ENCODE peak calls at places on chromosomes 12 and 14, in five cellular contexts. I is breast epithelium, O is left ventricle myocardium inferior, V is A673, H is thoracic aorta. T is an unnamed sample. For H3K27me3, the result is how much of the 10 kb centered on the place peaks cover.

GRCh38 chr14:29558516-29558915 is 369.1 kb downstream of the PRKD1 start:
- DNase-seq in I (no peak), O (no peak), V (no peak), H (no peak), T (no peak)

GRCh38 chr12:51326762-51327439 is 2.9 kb upstream of the BIN2 start:
- DNase-seq in I (no peak), O (no peak), V (peak), H (no peak), T (no peak)

GRCh38 chr12:89825591-89826449 is 117.2 kb upstream of the ATP2B1 start:
- DNase-seq in I (no peak), O (no peak), V (peak), H (no peak), T (no peak)

GRCh38 chr12:53729659-53730058 is 2.4 kb upstream of the CALCOCO1 start:
- DNase-seq in I (no peak), O (no peak), V (no peak), H (no peak), T (no peak)

GRCh38 chr12:24573621-24574020 is 375.3 kb downstream of the BCAT1 start:
- DNase-seq in I (no peak), O (no peak), V (no peak), H (no peak), T (no peak)

GRCh38 chr12:45342171-45342570 is 126.3 kb downstream of the ANO6 start:
- DNase-seq in I (no peak), O (no peak), V (no peak), H (no peak), T (no peak)

GRCh38 chr14:96261772-96262485 is 5.9 kb downstream of the BDKRB1 start:
- DNase-seq in I (no peak), O (no peak), V (no peak), H (no peak), T (no peak)

GRCh38 chr14:28785096-28785952 is 18.7 kb downstream of the FOXG1 start:
- DNase-seq in I (no peak), O (no peak), V (peak), H (no peak), T (no peak)

GRCh38 chr12:94100254-94100653 is 48.1 kb upstream of the PLXNC1 start:
- DNase-seq in I (no peak), O (no peak), V (no peak), H (no peak), T (no peak)

GRCh38 chr12:47811070-47811391 is 8.7 kb downstream of the HDAC7 start:
- DNase-seq in I (no peak), O (no peak), V (peak), H (no peak), T (no peak)

GRCh38 chr12:20524113-20524512 is 155.8 kb downstream of the PDE3A start:
- DNase-seq in I (no peak), O (no peak), V (no peak), H (no peak), T (no peak)

GRCh38 chr12:58117667-58118066 is 176.3 kb downstream of the ATP23 start:
- DNase-seq in I (no peak), O (no peak), V (no peak), H (no peak), T (no peak)

GRCh38 chr12:39878753-39879152 is 227.1 kb downstream of the SLC2A13 start:
- DNase-seq in I (no peak), O (no peak), V (no peak), H (no peak), T (no peak)

GRCh38 chr12:31370645-31371620 is 45.0 kb upstream of the SINHCAF start:
- DNase-seq in I (no peak), O (no peak), V (no peak), H (no peak), T (no peak)

GRCh38 chr14:67514650-67515385 is 18.3 kb upstream of the PLEKHH1 start:
- DNase-seq in I (no peak), O (peak), V (peak), H (no peak), T (no peak)

GRCh38 chr14:54758041-54758440 is 144.6 kb downstream of the GCH1 start:
- DNase-seq in I (no peak), O (no peak), V (no peak), H (no peak), T (no peak)

GRCh38 chr14:58598028-58598850 is 39.5 kb upstream of the DACT1 start:
- DNase-seq in I (no peak), O (no peak), V (no peak), H (no peak), T (no peak)

GRCh38 chr14:104230119-104230885 is 91.9 kb downstream of the KIF26A start:
- DNase-seq in I (no peak), O (no peak), V (no peak), H (no peak), T (no peak)

GRCh38 chr12:94831081-94831747 is 172.3 kb downstream of the NDUFA12 start:
- DNase-seq in I (no peak), O (no peak), V (no peak), H (no peak), T (no peak)

GRCh38 chr14:74571901-74572828 is 39.9 kb downstream of the LTBP2 start:
- DNase-seq in I (no peak), O (no peak), V (peak), H (no peak), T (peak)

GRCh38 chr12:76144253-76144564 is 59.7 kb upstream of the NAP1L1 start:
- DNase-seq in I (no peak), O (no peak), V (peak), H (no peak), T (no peak)

GRCh38 chr14:34211732-34212131 is 250.3 kb downstream of the SPTSSA start:
- DNase-seq in I (no peak), O (no peak), V (peak), H (no peak), T (peak)

GRCh38 chr12:91778938-91779400 is 366.7 kb downstream of the BTG1 start:
- DNase-seq in I (no peak), O (no peak), V (peak), H (peak), T (peak)

GRCh38 chr14:100147181-100147631 is 12.2 kb downstream of the DEGS2 start:
- DNase-seq in I (no peak), O (no peak), V (no peak), H (no peak), T (no peak)

GRCh38 chr12:23008613-23009012 is 383.6 kb downstream of the ETNK1 start:
- DNase-seq in I (no peak), O (no peak), V (no peak), H (no peak), T (no peak)

GRCh38 chr12:125070117-125070516 is 4.9 kb downstream of the AACS start:
- DNase-seq in I (no peak), O (no peak), V (no peak), H (no peak), T (no peak)

GRCh38 chr14:76499399-76499798 is 123.5 kb downstream of the ESRRB start:
- DNase-seq in I (no peak), O (no peak), V (no peak), H (no peak), T (no peak)

GRCh38 chr12:22882559-22882958 is 257.6 kb downstream of the ETNK1 start:
- DNase-seq in I (no peak), O (no peak), V (no peak), H (no peak), T (no peak)

GRCh38 chr12:62600038-62600437 is 133.4 kb downstream of the MON2 start:
- DNase-seq in I (no peak), O (no peak), V (peak), H (no peak), T (no peak)

GRCh38 chr14:63795532-63795931 is 57.3 kb upstream of the SYNE2 start:
- DNase-seq in I (no peak), O (no peak), V (no peak), H (no peak), T (no peak)

GRCh38 chr12:109588461-109589239 is 15.1 kb downstream of the MVK start:
- DNase-seq in I (no peak), O (no peak), V (no peak), H (no peak), T (no peak)

GRCh38 chr14:24289649-24290283 is 9.8 kb downstream of the DHRS1 start:
- DNase-seq in I (no peak), O (no peak), V (no peak), H (no peak), T (no peak)

GRCh38 chr12:467591-467990 is 7.9 kb downstream of the B4GALNT3 start:
- DNase-seq in I (no peak), O (no peak), V (no peak), H (no peak), T (no peak)

GRCh38 chr14:103141117-103141796 is 18.0 kb downstream of the TNFAIP2 start:
- DNase-seq in I (no peak), O (no peak), V (peak), H (no peak), T (no peak)

GRCh38 chr14:99627510-99628381 is 17.2 kb upstream of the HHIPL1 start:
- DNase-seq in I (no peak), O (no peak), V (no peak), H (no peak), T (no peak)

GRCh38 chr12:94879542-94879941 is 124.0 kb downstream of the NDUFA12 start:
- DNase-seq in I (no peak), O (no peak), V (no peak), H (no peak), T (no peak)

GRCh38 chr12:27779837-27780611 is at the start of the genes KLHL42 and MANSC4:
- DNase-seq in I (peak), O (peak), V (peak), H (peak), T (no peak)
- TF ChIP-seq CTCF in I (no peak), O (no peak), V (no peak), H (no peak), T (no peak)

DNA sequence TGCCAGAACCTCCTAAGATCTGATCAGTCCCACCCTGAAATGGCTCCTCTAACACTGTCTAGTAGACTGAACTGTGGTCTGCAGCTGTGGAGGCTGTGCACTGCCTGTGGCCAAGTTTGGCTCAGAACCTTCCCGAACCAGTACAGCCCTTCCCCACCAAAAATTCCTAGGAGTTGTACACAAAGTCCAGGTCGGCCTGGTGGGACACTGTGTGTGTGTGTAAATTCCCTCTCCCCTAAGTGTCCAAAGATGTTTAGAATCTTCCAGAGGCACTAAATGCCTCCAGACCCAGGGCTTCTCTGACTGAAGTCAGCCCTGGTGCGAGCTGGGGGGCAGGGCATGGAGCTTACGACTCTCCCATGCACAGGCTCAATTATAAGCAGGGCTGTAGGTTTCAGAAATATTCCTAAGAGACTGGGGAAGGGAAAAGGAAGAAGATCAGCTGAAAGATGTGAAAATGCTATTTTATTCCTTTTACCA is 107.0 kb upstream of the ATF7IP start:
- DNase-seq in I (no peak), O (no peak), V (no peak), H (no peak), T (no peak)
- H3K4me3 ChIP-seq in I (peak), O (no peak), V (no peak), H (peak), T (no peak)

GRCh38 chr14:101556566-101557320 is 4.6 kb upstream of the DIO3 start:
- DNase-seq in I (no peak), O (no peak), V (no peak), H (no peak), T (no peak)

GRCh38 chr14:101558739-101559240 is 2.5 kb upstream of the DIO3 start:
- DNase-seq in I (no peak), O (no peak), V (no peak), H (no peak), T (no peak)

GRCh38 chr14:101559250-101559623 is 2.1 kb upstream of the DIO3 start:
- DNase-seq in I (no peak), O (no peak), V (no peak), H (no peak), T (no peak)

GRCh38 chr14:101557321-101557695 is 4.0 kb upstream of the DIO3 start:
- DNase-seq in I (no peak), O (no peak), V (no peak), H (no peak), T (no peak)

DNA sequence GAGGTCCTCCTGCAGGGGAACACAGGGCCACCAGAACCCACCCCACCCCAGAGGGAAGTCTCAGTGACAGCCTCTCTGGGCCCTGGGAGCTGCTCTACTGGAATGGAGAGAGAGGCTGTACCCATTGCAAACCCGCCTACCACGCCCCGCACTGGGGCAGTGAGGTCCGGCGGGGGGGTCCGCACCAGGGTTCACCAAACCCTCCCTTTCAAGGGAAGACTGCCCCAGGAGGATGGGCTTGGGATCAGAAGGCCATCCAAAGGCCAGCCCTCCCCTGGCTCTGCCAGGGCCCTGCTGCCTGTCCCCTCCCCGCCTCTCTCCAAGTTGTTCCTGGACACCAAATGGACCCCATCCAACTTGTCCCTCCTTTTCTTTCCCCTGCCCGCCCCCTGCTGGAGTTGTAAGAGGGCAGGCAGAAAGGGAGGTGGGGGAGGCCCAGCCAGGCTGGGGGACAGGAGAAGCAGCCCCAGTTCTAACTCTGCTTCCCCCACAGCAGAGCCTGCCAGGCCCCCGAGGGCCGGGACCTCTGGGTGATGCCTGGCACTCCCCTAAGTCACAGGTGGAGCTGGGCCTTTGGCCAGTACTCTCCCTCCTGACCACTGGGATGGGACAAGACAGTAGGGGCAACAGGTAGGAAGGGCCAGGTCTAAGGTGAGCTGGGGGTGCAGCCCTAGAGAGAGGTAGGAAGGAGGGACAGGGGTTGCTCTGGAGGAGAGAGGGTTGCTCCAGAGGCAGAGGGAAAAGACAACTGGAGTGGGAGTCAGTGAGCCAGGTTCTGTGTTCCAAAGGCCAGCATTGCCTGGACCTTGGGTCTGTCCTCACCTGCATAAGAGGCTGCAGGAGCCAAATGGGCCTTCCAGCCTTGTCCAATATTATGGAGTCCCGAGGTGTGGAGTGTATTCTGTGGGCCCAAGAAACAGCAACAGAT is 3.2 kb upstream of the DIO3 start:
- DNase-seq in I (no peak), O (no peak), V (no peak), H (no peak), T (no peak)
- H3K27me3 ChIP-seq in I (half or more), O (half or more), V (half or more), H (under half), T (half or more)

GRCh38 chr12:116426391-116427136 is 132.6 kb upstream of the MAP1LC3B2 start:
- DNase-seq in I (no peak), O (peak), V (peak), H (peak), T (peak)
- TF ChIP-seq CTCF in I (no peak), O (peak), V (peak), H (peak), T (peak)

GRCh38 chr12:32983332-32983731 is 86.8 kb upstream of the PKP2 start:
- DNase-seq in I (no peak), O (no peak), V (no peak), H (no peak), T (no peak)

GRCh38 chr12:32987526-32987925 is 90.9 kb upstream of the PKP2 start:
- DNase-seq in I (no peak), O (no peak), V (no peak), H (no peak), T (no peak)

GRCh38 chr12:32981139-32981538 is 84.6 kb upstream of the PKP2 start:
- DNase-seq in I (no peak), O (no peak), V (no peak), H (no peak), T (no peak)

GRCh38 chr12:32988982-32989381 is 92.4 kb upstream of the PKP2 start:
- DNase-seq in I (no peak), O (no peak), V (no peak), H (no peak), T (peak)

GRCh38 chr12:32983968-32984367 is 87.4 kb upstream of the PKP2 start:
- DNase-seq in I (no peak), O (no peak), V (peak), H (no peak), T (no peak)
- H3K4me3 ChIP-seq in I (no peak), O (no peak), V (no peak), H (no peak), T (no peak)

T was measured in kidney epithelial cell.